ENCODE peak calls at places on chromosomes 3 and 15, in five cellular contexts. Y is HEK293T, T is HepG2, E is NT2/D1, L is H1. A is an unnamed sample.

GRCh38 chr3:75329713-75330112 is 334.4 kb upstream of the FRG2C start:
- DNase-seq in Y (no peak), T (no peak), E (no peak), L (no peak), A (no peak)

GRCh38 chr15:101133751-101134261 is 118.0 kb downstream of the CHSY1 start:
- DNase-seq in Y (no peak), T (no peak), E (no peak), L (no peak), A (no peak)

GRCh38 chr3:71393093-71393492 is 190.4 kb downstream of the FOXP1 start:
- DNase-seq in Y (no peak), T (no peak), E (no peak), L (no peak), A (no peak)

GRCh38 chr3:151315136-151315535 is 1.5 kb downstream of the GPR87 start:
- DNase-seq in Y (no peak), T (no peak), E (no peak), L (no peak), A (no peak)

GRCh38 chr15:60568301-60568742 is 89.4 kb upstream of the ICE2 start:
- DNase-seq in Y (no peak), T (no peak), E (no peak), L (no peak), A (peak; percentile 87)

GRCh38 chr3:102156426-102156825 is 278.4 kb upstream of the ZPLD1 start:
- DNase-seq in Y (no peak), T (no peak), E (no peak), L (no peak), A (no peak)

GRCh38 chr3:184008161-184008560 is 9.5 kb downstream of the ABCC5 start:
- DNase-seq in Y (no peak), T (no peak), E (no peak), L (no peak), A (no peak)

GRCh38 chr15:69755571-69756310 is 303.1 kb downstream of the RPLP1 start:
- DNase-seq in Y (no peak), T (no peak), E (no peak), L (no peak), A (peak; percentile 93)

GRCh38 chr15:91890614-91891013 is 37.1 kb downstream of the SLCO3A1 start:
- DNase-seq in Y (no peak), T (no peak), E (no peak), L (peak; percentile 13), A (no peak)

GRCh38 chr3:131645638-131646037 is 142.9 kb upstream of the MRPL3 start:
- DNase-seq in Y (no peak), T (no peak), E (no peak), L (no peak), A (no peak)

GRCh38 chr3:127035672-127036071 is 52.8 kb downstream of the PLXNA1 start:
- DNase-seq in Y (no peak), T (no peak), E (no peak), L (no peak), A (no peak)

GRCh38 chr15:67067161-67067853 is 1.9 kb downstream of the SMAD3 start:
- DNase-seq in Y (no peak), T (no peak), E (no peak), L (no peak), A (no peak)

GRCh38 chr15:67183443-67184169 is 70.9 kb downstream of the AAGAB start:
- DNase-seq in Y (no peak), T (peak; percentile 84), E (no peak), L (no peak), A (no peak)

GRCh38 chr15:83105450-83105849 is 2.0 kb upstream of the TM6SF1 start:
- DNase-seq in Y (no peak), T (no peak), E (no peak), L (no peak), A (no peak)

GRCh38 chr15:29337156-29337959 is 67.7 kb upstream of the NSMCE3 start:
- DNase-seq in Y (no peak), T (no peak), E (no peak), L (no peak), A (no peak)

GRCh38 chr3:184186184-184186901 is at the start of gene ABCF3:
- DNase-seq in Y (no peak), T (no peak), E (no peak), L (no peak), A (no peak)

GRCh38 chr3:87370007-87370406 is 93.6 kb upstream of the POU1F1 start:
- DNase-seq in Y (peak; percentile 7), T (no peak), E (no peak), L (no peak), A (no peak)

DNA sequence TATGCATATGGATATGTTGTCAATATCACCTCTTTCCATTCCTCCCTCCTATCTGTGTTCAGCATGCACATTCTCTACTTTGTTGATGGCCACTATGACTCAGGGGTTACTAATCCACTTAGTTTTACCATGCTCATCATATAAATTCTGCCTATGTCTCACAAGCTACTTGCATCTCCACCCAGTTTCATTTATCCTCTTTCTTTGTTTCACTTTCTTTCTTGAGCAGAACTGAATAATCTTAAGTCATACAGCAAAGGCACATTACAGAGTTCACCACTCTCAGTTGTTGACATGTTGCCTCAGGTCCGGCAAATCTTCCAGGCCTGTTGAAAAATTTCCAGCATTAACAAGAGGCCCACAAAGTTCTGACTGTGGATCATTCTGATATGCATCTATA is 71.5 kb downstream of the SSR3 start:
- DNase-seq in Y (no peak), T (no peak), E (no peak), L (no peak), A (peak; percentile 76)
- TF ChIP-seq SUZ12 in Y (no peak), T (no peak), E (no peak), L (no peak), A (no peak)

DNA sequence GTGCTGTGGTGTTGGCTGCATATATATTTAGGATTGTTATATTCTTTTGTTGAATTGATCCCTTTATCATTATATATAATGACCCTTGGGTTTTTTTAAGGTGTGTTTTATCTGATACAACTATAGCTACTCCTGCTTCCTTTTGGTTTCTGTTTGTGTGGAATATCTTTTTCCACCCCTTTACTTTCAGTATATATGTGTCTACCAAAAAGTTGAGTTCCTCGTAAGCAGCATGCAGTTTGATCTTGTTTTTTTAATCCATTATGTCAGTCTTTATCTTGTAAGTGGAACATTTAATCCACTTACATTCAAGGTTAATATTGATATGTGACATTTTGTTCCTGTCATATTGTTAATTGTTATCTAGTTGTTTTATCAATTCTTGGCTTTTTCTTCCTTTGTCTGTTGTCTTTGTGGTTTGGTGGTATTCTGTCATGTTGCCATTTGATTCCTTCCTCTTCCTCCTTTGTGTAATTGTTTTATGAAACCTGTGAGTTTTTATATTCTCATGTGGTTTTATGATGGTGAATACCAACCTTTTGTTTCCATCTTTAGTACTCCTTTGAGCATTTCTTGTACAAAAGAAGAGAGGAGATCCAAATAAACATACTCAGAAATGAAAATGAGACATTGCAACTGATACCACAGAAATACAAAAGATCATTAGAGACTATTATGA is 43.3 kb upstream of the XCR1 start:
- DNase-seq in Y (no peak), T (no peak), E (no peak), L (no peak), A (no peak)
- TF ChIP-seq SUZ12 in Y (no peak), T (no peak), E (no peak), L (no peak), A (no peak)

DNA sequence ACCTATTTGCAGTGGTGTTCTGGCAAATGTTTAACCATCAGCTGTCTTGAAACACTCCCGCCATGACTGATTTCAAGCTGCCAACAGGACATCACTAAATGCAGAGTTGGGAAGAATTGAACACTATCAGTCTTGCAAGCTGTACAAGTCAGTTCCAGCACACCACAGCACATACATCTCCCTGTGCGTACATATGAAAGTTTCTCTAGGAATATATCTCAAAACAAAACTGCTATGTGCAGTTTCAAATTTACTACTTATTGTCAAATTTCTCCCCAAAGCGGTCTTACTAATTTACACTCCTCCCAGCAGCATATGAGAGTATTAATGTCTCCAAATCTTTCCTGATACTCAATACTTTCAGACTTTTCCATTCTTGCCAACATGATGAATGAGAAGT is 30.4 kb upstream of the CORO2B start:
- DNase-seq in Y (no peak), T (no peak), E (no peak), L (no peak), A (no peak)
- TF ChIP-seq SUZ12 in Y (no peak), T (no peak), E (no peak), L (no peak), A (no peak)

GRCh38 chr3:69095636-69096035 is 10.9 kb downstream of the ARL6IP5 start:
- DNase-seq in Y (no peak), T (no peak), E (no peak), L (no peak), A (no peak)

GRCh38 chr3:69091389-69092029 is 6.8 kb downstream of the ARL6IP5 start:
- DNase-seq in Y (no peak), T (no peak), E (no peak), L (no peak), A (no peak)

GRCh38 chr3:69094467-69095205 is 9.9 kb downstream of the ARL6IP5 start:
- DNase-seq in Y (no peak), T (no peak), E (no peak), L (no peak), A (no peak)

GRCh38 chr3:69090021-69090420 is 5.3 kb downstream of the ARL6IP5 start:
- DNase-seq in Y (no peak), T (no peak), E (no peak), L (no peak), A (no peak)

GRCh38 chr3:69092030-69092513 is 7.3 kb downstream of the ARL6IP5 start:
- DNase-seq in Y (no peak), T (no peak), E (no peak), L (no peak), A (no peak)
- TF ChIP-seq SUZ12 in Y (no peak), T (no peak), E (no peak), L (no peak), A (no peak)

GRCh38 chr15:40909662-40910625 is 15.7 kb downstream of the VPS18 start:
- DNase-seq in Y (no peak), T (peak; percentile 75), E (no peak), L (no peak), A (no peak)
- TF ChIP-seq SUZ12 in Y (no peak), T (no peak), E (no peak), L (no peak), A (no peak)

GRCh38 chr3:40971191-40972168 is 227.8 kb upstream of the CTNNB1 start:
- DNase-seq in Y (no peak), T (peak; percentile 53), E (no peak), L (no peak), A (peak; percentile 93)
- TF ChIP-seq SUZ12 in Y (no peak), T (no peak), E (no peak), L (no peak), A (no peak)

GRCh38 chr3:74271541-74271940 is 342.9 kb downstream of the CNTN3 start:
- DNase-seq in Y (no peak), T (no peak), E (no peak), L (no peak), A (no peak)
- TF ChIP-seq SUZ12 in Y (no peak), T (no peak), E (no peak), L (no peak), A (no peak)

DNA sequence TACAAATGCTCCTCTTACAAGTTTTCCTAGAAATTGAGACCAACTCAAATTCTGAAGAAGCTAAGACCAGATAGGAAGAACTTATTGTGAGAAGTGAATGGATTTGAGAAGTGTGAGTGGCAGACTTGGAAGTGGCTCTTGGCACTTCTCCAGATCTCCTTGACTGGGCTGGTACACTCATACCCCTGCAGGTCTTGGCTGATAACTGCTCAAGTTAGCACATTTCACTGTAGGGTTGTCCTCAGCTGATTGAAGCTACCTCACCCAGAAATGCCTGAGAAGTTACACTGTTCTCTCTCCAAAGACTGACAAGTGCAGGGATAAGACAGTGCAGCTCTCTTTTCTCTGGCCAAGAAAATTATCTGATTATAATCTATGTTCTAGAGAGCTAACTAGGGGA is 16.5 kb upstream of the CLDN1 start:
- DNase-seq in Y (no peak), T (no peak), E (no peak), L (no peak), A (no peak)
- TF ChIP-seq SUZ12 in Y (no peak), T (no peak), E (no peak), L (no peak), A (no peak)

GRCh38 chr3:194730369-194730768 is 44.7 kb downstream of the FAM43A start:
- DNase-seq in Y (no peak), T (no peak), E (no peak), L (no peak), A (no peak)
- TF ChIP-seq SUZ12 in Y (no peak), T (no peak), E (no peak), L (no peak), A (no peak)

A was measured in GM12878.